ENCODE peak calls at places on chromosomes 5 and 9, in four cellular contexts. T is GM12878, W is HepG2, F is H1. P is an unnamed sample.

GRCh38 chr5:132498152-132498551 is 7.6 kb upstream of the IRF1 start:
- DNase-seq in T (no peak), W (no peak), F (no peak), P (no peak)

GRCh38 chr5:150625831-150626746 is 14.4 kb upstream of the SYNPO start:
- DNase-seq in T (peak), W (no peak), F (no peak), P (no peak)

GRCh38 chr5:87069974-87070608 is 197.6 kb upstream of the RASA1 start:
- DNase-seq in T (peak), W (no peak), F (no peak), P (peak)

GRCh38 chr9:108639736-108640135 is 216.1 kb downstream of the ACTL7B start:
- DNase-seq in T (no peak), W (no peak), F (no peak), P (no peak)

GRCh38 chr5:149411738-149412519 is 32.8 kb upstream of the IL17B start:
- DNase-seq in T (no peak), W (no peak), F (no peak), P (no peak)

GRCh38 chr5:176134529-176135223 is 103.5 kb upstream of the SIMC1 start:
- DNase-seq in T (no peak), W (no peak), F (no peak), P (peak)

GRCh38 chr9:25964239-25964638 is 286.0 kb upstream of the TUSC1 start:
- DNase-seq in T (no peak), W (peak), F (peak), P (no peak)

GRCh38 chr9:137303031-137303892 is 1.2 kb upstream of the NRARP start:
- DNase-seq in T (no peak), W (no peak), F (no peak), P (no peak)

GRCh38 chr5:63085551-63085950 is 506.9 kb downstream of the LRRC70 start:
- DNase-seq in T (no peak), W (no peak), F (no peak), P (no peak)

GRCh38 chr9:137647096-137647709 is 28.4 kb downstream of the EHMT1 start:
- DNase-seq in T (no peak), W (no peak), F (no peak), P (no peak)

GRCh38 chr5:141973871-141974595 is 5.1 kb downstream of the RNF14 start:
- DNase-seq in T (no peak), W (no peak), F (no peak), P (no peak)

GRCh38 chr5:134100283-134101011 is 14.0 kb upstream of the TCF7 start:
- DNase-seq in T (peak), W (no peak), F (no peak), P (no peak)

GRCh38 chr9:88527626-88528025 is 7.4 kb upstream of the NXNL2 start:
- DNase-seq in T (no peak), W (no peak), F (no peak), P (no peak)

GRCh38 chr5:159359408-159359807 is 29.1 kb upstream of the IL12B start:
- DNase-seq in T (no peak), W (no peak), F (no peak), P (no peak)

GRCh38 chr5:97854871-97855762 is 672.1 kb upstream of the RIOK2 start:
- DNase-seq in T (no peak), W (no peak), F (peak), P (no peak)

GRCh38 chr9:98457696-98458370 is 202.4 kb upstream of the TBC1D2 start:
- DNase-seq in T (no peak), W (no peak), F (no peak), P (no peak)

GRCh38 chr9:92808726-92809451 is 44.3 kb upstream of the BICD2 start:
- DNase-seq in T (no peak), W (peak), F (peak), P (peak)

GRCh38 chr5:114657342-114658130 is 295.7 kb downstream of the KCNN2 start:
- DNase-seq in T (no peak), W (no peak), F (no peak), P (no peak)

GRCh38 chr5:407051-407450 is 35.9 kb upstream of the EXOC3 start:
- DNase-seq in T (no peak), W (no peak), F (no peak), P (no peak)

GRCh38 chr5:88826959-88827585 is 55.9 kb downstream of the MEF2C start:
- DNase-seq in T (peak), W (no peak), F (no peak), P (peak)

GRCh38 chr9:136745389-136746218 is 2.7 kb downstream of the LCN6 start:
- DNase-seq in T (no peak), W (no peak), F (no peak), P (peak)

GRCh38 chr9:14529047-14529446 is 164.2 kb downstream of the ZDHHC21 start:
- DNase-seq in T (no peak), W (no peak), F (no peak), P (no peak)

GRCh38 chr5:108801776-108802175 is 54.1 kb downstream of the FER start:
- DNase-seq in T (no peak), W (peak), F (no peak), P (peak)

GRCh38 chr5:60829490-60830266 is 14.4 kb downstream of the ELOVL7 start:
- DNase-seq in T (no peak), W (no peak), F (no peak), P (no peak)

DNA sequence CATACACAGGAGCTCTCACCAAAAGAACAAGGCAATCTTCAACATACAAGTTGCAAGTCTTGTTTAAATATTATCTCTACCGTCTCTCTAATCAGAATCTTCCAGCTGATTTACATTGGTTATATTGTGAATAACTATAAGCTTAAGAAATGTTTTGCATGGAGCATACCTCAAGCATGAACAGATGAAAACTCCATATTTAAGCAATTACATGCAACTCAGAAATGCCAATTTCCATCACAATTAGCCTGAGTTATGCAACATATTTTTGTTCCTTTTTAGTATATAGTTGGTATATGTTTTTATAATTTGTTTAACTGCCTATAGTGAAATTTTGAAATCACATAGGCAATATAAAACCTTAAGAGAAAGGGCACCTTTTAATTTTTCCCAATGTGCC is 142.5 kb downstream of the DENND1A start:
- DNase-seq in T (no peak), W (no peak), F (no peak), P (no peak)
- TF ChIP-seq BRCA1 in T (no peak), W (no peak), F (no peak), P (no peak)

DNA sequence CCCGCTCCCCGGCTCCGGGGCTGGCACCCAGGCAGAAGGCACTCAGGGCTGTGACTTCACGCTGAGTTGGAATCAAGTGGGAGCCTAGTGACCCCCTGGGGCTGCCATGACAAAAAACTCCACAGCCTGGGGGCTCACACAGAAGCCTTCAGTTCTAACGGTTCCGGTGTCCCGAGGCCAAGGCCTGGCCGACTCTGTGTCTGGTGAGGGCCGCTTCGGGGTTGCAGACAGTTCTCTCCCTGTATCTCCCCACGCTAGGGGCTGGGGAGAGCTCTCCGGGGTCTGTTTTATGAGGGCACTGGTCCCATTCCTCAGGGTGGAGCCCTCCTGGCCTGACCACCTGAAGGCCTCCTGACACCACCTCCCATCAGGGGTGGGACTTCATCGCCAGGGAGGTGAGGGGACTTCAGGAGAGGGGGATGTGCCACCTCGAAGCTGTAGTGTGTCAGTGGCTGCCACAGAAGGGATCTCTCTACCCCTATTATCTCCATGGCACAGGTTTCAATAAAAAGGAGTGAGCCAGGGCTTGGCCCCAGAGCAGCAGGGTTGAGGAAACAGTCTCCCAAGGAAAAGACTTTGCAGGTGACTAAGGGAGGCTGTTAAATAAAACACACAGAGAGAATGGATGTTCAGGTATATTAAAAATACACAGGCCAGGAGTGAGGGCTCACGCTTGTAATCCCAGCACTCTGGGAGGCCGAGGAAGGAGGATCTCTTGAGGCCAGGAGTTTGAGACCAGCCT is 1.5 kb upstream of the SLC6A3 start:
- DNase-seq in T (no peak), W (no peak), F (no peak), P (no peak)
- TF ChIP-seq BRCA1 in T (no peak), W (no peak), F (no peak), P (no peak)

DNA sequence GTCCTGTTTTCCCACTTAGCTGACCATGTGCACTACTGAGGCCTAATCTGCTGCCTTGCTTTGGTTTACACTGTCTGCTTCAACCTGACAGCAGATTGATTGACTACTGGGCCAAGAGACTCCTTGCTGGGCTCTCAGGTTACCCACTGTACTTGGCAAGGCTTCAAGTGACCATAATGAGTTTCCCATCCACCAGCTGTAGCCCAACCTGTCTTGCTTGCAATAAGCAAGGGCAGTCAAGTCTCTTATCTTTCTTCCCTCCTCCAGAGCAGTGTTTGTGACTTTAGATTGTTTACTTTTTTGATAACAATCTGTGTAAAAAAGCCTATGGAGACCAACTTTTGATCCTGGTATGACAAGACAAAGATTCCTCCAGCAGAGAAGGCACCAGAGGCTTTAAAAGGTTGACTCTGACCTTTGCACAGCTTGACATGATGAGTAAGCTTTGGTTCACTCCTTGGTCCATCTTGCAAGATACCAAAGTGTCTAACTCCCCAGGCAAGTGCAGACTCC is 912.3 kb upstream of the SEMA6A start:
- DNase-seq in T (no peak), W (no peak), F (no peak), P (no peak)
- TF ChIP-seq BRCA1 in T (no peak), W (no peak), F (no peak), P (no peak)

GRCh38 chr9:94085062-94085639 is 887 bp downstream of the PTPDC1 start:
- DNase-seq in T (no peak), W (peak), F (peak), P (peak)

GRCh38 chr9:94082553-94082952 is 1.7 kb upstream of the PTPDC1 start:
- DNase-seq in T (no peak), W (no peak), F (no peak), P (no peak)

GRCh38 chr9:94082956-94083355 is 1.3 kb upstream of the PTPDC1 start:
- DNase-seq in T (no peak), W (no peak), F (no peak), P (no peak)

GRCh38 chr9:94083384-94083783 is 880 bp upstream of the PTPDC1 start:
- DNase-seq in T (no peak), W (no peak), F (no peak), P (peak)

DNA sequence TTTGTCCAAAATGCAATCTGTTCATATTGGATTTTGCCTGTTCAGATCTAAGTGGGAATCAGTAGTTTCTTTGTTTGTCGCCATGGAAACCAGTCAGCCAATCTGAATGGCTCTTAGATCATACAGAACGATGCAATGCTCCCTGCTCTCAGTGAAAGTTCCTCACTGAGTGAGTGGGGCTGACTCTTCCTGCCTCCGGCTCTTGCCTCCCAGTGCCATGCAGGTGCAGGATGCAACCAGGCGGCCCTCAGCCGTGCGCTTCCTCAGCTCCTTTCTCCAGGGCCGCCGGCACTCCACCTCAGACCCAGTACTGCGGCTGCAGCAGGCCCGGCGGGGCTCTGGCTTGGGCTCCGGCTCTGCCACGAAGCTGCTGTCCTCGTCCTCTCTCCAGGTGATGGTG is at the start of gene PTPDC1:
- DNase-seq in T (no peak), W (peak), F (peak), P (peak)
- TF ChIP-seq BRCA1 in T (no peak), W (no peak), F (no peak), P (no peak)

GRCh38 chr5:31992377-31992776 is 181.7 kb downstream of the GOLPH3 start:
- DNase-seq in T (no peak), W (no peak), F (no peak), P (no peak)

GRCh38 chr5:31990296-31990695 is 183.8 kb downstream of the GOLPH3 start:
- DNase-seq in T (no peak), W (no peak), F (no peak), P (no peak)

GRCh38 chr5:31987985-31988710 is 186.0 kb downstream of the GOLPH3 start:
- DNase-seq in T (no peak), W (no peak), F (no peak), P (no peak)

GRCh38 chr5:31993182-31993961 is 180.7 kb downstream of the GOLPH3 start:
- DNase-seq in T (no peak), W (no peak), F (no peak), P (no peak)

GRCh38 chr5:31990701-31991110 is 183.4 kb downstream of the GOLPH3 start:
- DNase-seq in T (no peak), W (no peak), F (no peak), P (no peak)
- TF ChIP-seq BRCA1 in T (no peak), W (no peak), F (no peak), P (no peak)

DNA sequence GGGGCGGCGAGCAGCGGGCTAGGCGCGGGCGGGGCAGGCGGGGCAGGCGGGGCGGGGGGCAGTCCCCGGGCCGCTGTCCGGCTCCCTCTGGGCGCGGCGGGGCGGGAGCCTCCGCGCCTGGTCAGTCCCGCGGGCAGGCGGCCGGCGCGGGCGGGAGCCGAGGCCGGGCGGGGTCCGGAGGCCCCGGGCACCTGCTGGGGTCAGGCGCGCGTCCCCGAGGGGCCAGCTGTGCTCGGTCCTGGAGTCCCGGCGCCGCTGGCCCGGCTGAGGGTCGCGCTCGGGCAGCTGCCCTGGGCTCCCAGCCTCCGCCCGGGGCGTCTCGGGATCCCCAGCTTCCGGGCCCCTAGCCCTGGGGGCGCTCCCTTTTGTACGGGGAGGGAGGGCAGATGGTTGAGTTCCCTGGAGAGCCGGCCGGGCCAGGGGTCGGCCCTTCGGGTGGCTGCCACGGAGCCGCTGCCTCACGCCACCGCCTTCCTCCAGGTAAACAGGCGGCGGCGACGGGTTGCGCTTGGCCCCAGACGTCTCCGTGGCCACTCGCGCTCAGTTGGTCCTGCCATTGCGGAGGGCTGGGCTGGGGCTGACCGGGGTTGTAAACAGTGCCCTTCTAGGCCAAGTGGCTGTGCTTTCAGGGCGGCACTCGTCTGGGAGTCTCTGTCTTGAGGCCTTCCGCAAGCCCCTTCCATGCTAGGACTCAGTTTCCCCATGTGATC is 473 bp downstream of the ZBTB34 start:
- DNase-seq in T (no peak), W (no peak), F (no peak), P (peak)
- TF ChIP-seq BRCA1 in T (no peak), W (no peak), F (no peak), P (no peak)

P was measured in K562.